ENCODE peak calls at places on chromosomes 13 and 19, in six cellular contexts. One of them, this sample, is unnamed.

GRCh38 chr19:12293771-12294307 is 844 bp downstream of the ZNF44 start:
- DNase-seq in neural progenitor cell: peak
- DNase-seq in RWPE2: peak
- DNase-seq in OCI-LY7: peak
- DNase-seq in gastrocnemius medialis: peak
- DNase-seq in GM10248: peak
- DNase-seq in this sample: peak

GRCh38 chr19:33434090-33434885 is 60.8 kb downstream of the CEBPG start:
- DNase-seq in neural progenitor cell: no peak
- DNase-seq in RWPE2: peak
- DNase-seq in OCI-LY7: no peak
- DNase-seq in gastrocnemius medialis: no peak
- DNase-seq in GM10248: no peak
- DNase-seq in this sample: no peak

GRCh38 chr19:19444694-19445155 is 39.2 kb downstream of the GATAD2A start:
- DNase-seq in neural progenitor cell: no peak
- DNase-seq in RWPE2: no peak
- DNase-seq in OCI-LY7: peak
- DNase-seq in gastrocnemius medialis: no peak
- DNase-seq in GM10248: no peak
- DNase-seq in this sample: peak

GRCh38 chr19:45163156-45163555 is 2.4 kb upstream of the NKPD1 start:
- DNase-seq in neural progenitor cell: no peak
- DNase-seq in RWPE2: no peak
- DNase-seq in OCI-LY7: no peak
- DNase-seq in gastrocnemius medialis: no peak
- DNase-seq in GM10248: no peak
- DNase-seq in this sample: no peak

GRCh38 chr19:771332-771785 is 20.4 kb downstream of the MISP start:
- DNase-seq in neural progenitor cell: peak
- DNase-seq in RWPE2: no peak
- DNase-seq in OCI-LY7: peak
- DNase-seq in gastrocnemius medialis: no peak
- DNase-seq in GM10248: peak
- DNase-seq in this sample: no peak

GRCh38 chr13:102724923-102725322 is 30.1 kb upstream of the METTL21C start:
- DNase-seq in neural progenitor cell: no peak
- DNase-seq in RWPE2: no peak
- DNase-seq in OCI-LY7: peak
- DNase-seq in gastrocnemius medialis: no peak
- DNase-seq in GM10248: no peak
- DNase-seq in this sample: no peak

GRCh38 chr19:2015611-2015950 is at the start of gene BTBD2:
- DNase-seq in neural progenitor cell: no peak
- DNase-seq in RWPE2: no peak
- DNase-seq in OCI-LY7: peak
- DNase-seq in gastrocnemius medialis: peak
- DNase-seq in GM10248: no peak
- DNase-seq in this sample: no peak

GRCh38 chr13:97913206-97913605 is 40.3 kb upstream of the IPO5 start:
- DNase-seq in neural progenitor cell: no peak
- DNase-seq in RWPE2: no peak
- DNase-seq in OCI-LY7: no peak
- DNase-seq in gastrocnemius medialis: no peak
- DNase-seq in GM10248: no peak
- DNase-seq in this sample: no peak

GRCh38 chr13:31476753-31477152 is 262.6 kb upstream of the RXFP2 start:
- DNase-seq in neural progenitor cell: no peak
- DNase-seq in RWPE2: no peak
- DNase-seq in OCI-LY7: no peak
- DNase-seq in gastrocnemius medialis: no peak
- DNase-seq in GM10248: no peak
- DNase-seq in this sample: no peak

GRCh38 chr13:98650376-98651107 is 73.6 kb upstream of the STK24 start:
- DNase-seq in neural progenitor cell: no peak
- DNase-seq in RWPE2: no peak
- DNase-seq in OCI-LY7: no peak
- DNase-seq in gastrocnemius medialis: no peak
- DNase-seq in GM10248: no peak
- DNase-seq in this sample: no peak

GRCh38 chr19:50662442-50663279 is 13.4 kb downstream of the C19orf81 start:
- DNase-seq in neural progenitor cell: no peak
- DNase-seq in RWPE2: no peak
- DNase-seq in OCI-LY7: no peak
- DNase-seq in gastrocnemius medialis: no peak
- DNase-seq in GM10248: no peak
- DNase-seq in this sample: no peak

GRCh38 chr19:50661675-50662441 is 12.6 kb downstream of the C19orf81 start:
- DNase-seq in neural progenitor cell: no peak
- DNase-seq in RWPE2: no peak
- DNase-seq in OCI-LY7: no peak
- DNase-seq in gastrocnemius medialis: no peak
- DNase-seq in GM10248: no peak
- DNase-seq in this sample: no peak

GRCh38 chr19:50661087-50661486 is 11.8 kb downstream of the C19orf81 start:
- DNase-seq in neural progenitor cell: no peak
- DNase-seq in RWPE2: no peak
- DNase-seq in OCI-LY7: no peak
- DNase-seq in gastrocnemius medialis: no peak
- DNase-seq in GM10248: no peak
- DNase-seq in this sample: no peak

GRCh38 chr19:50664204-50664603 is 15.0 kb downstream of the C19orf81 start:
- DNase-seq in neural progenitor cell: no peak
- DNase-seq in RWPE2: no peak
- DNase-seq in OCI-LY7: no peak
- DNase-seq in gastrocnemius medialis: no peak
- DNase-seq in GM10248: no peak
- DNase-seq in this sample: no peak

GRCh38 chr19:50663280-50663790 is 14.1 kb downstream of the C19orf81 start:
- DNase-seq in neural progenitor cell: no peak
- DNase-seq in RWPE2: no peak
- DNase-seq in OCI-LY7: no peak
- DNase-seq in gastrocnemius medialis: no peak
- DNase-seq in GM10248: no peak
- DNase-seq in this sample: no peak
- TF ChIP-seq CTCF in neural progenitor cell: peak
- TF ChIP-seq CTCF in RWPE2: no peak
- TF ChIP-seq CTCF in OCI-LY7: no peak
- TF ChIP-seq CTCF in gastrocnemius medialis: no peak
- TF ChIP-seq CTCF in GM10248: no peak
- TF ChIP-seq CTCF in this sample: no peak

GRCh38 chr13:33262997-33263396 is 22.6 kb downstream of the STARD13 start:
- DNase-seq in neural progenitor cell: no peak
- DNase-seq in RWPE2: no peak
- DNase-seq in OCI-LY7: peak
- DNase-seq in gastrocnemius medialis: no peak
- DNase-seq in GM10248: no peak
- DNase-seq in this sample: peak
- TF ChIP-seq CTCF in neural progenitor cell: no peak
- TF ChIP-seq CTCF in RWPE2: peak
- TF ChIP-seq CTCF in OCI-LY7: peak
- TF ChIP-seq CTCF in gastrocnemius medialis: peak
- TF ChIP-seq CTCF in GM10248: no peak
- TF ChIP-seq CTCF in this sample: no peak

GRCh38 chr13:62388515-62388914 is 972.9 kb upstream of the PCDH20 start:
- DNase-seq in neural progenitor cell: no peak
- DNase-seq in RWPE2: no peak
- DNase-seq in OCI-LY7: no peak
- DNase-seq in gastrocnemius medialis: no peak
- DNase-seq in GM10248: no peak
- DNase-seq in this sample: no peak

GRCh38 chr13:62387642-62388041 is 972.0 kb upstream of the PCDH20 start:
- DNase-seq in neural progenitor cell: peak
- DNase-seq in RWPE2: no peak
- DNase-seq in OCI-LY7: no peak
- DNase-seq in gastrocnemius medialis: no peak
- DNase-seq in GM10248: no peak
- DNase-seq in this sample: no peak
- TF ChIP-seq CTCF in neural progenitor cell: peak
- TF ChIP-seq CTCF in RWPE2: peak
- TF ChIP-seq CTCF in OCI-LY7: peak
- TF ChIP-seq CTCF in gastrocnemius medialis: no peak
- TF ChIP-seq CTCF in GM10248: peak
- TF ChIP-seq CTCF in this sample: no peak

GRCh38 chr19:10227215-10227971 is 3.7 kb downstream of the S1PR2 start:
- DNase-seq in neural progenitor cell: no peak
- DNase-seq in RWPE2: no peak
- DNase-seq in OCI-LY7: no peak
- DNase-seq in gastrocnemius medialis: no peak
- DNase-seq in GM10248: no peak
- DNase-seq in this sample: no peak
- TF ChIP-seq CTCF in neural progenitor cell: peak
- TF ChIP-seq CTCF in RWPE2: no peak
- TF ChIP-seq CTCF in OCI-LY7: peak
- TF ChIP-seq CTCF in gastrocnemius medialis: no peak
- TF ChIP-seq CTCF in GM10248: no peak
- TF ChIP-seq CTCF in this sample: no peak

GRCh38 chr19:17775245-17775927 is 19.6 kb upstream of the B3GNT3 start:
- DNase-seq in neural progenitor cell: peak
- DNase-seq in RWPE2: no peak
- DNase-seq in OCI-LY7: peak
- DNase-seq in gastrocnemius medialis: no peak
- DNase-seq in GM10248: no peak
- DNase-seq in this sample: no peak
- TF ChIP-seq CTCF in neural progenitor cell: peak
- TF ChIP-seq CTCF in RWPE2: peak
- TF ChIP-seq CTCF in OCI-LY7: peak
- TF ChIP-seq CTCF in gastrocnemius medialis: no peak
- TF ChIP-seq CTCF in GM10248: peak
- TF ChIP-seq CTCF in this sample: peak

GRCh38 chr19:6672693-6673290 is 2.8 kb upstream of the TNFSF14 start:
- DNase-seq in neural progenitor cell: no peak
- DNase-seq in RWPE2: no peak
- DNase-seq in OCI-LY7: no peak
- DNase-seq in gastrocnemius medialis: no peak
- DNase-seq in GM10248: no peak
- DNase-seq in this sample: no peak

GRCh38 chr19:6676288-6676687 is 6.3 kb upstream of the TNFSF14 start:
- DNase-seq in neural progenitor cell: no peak
- DNase-seq in RWPE2: no peak
- DNase-seq in OCI-LY7: no peak
- DNase-seq in gastrocnemius medialis: no peak
- DNase-seq in GM10248: no peak
- DNase-seq in this sample: no peak

GRCh38 chr19:6671960-6672359 is 2.0 kb upstream of the TNFSF14 start:
- DNase-seq in neural progenitor cell: no peak
- DNase-seq in RWPE2: no peak
- DNase-seq in OCI-LY7: no peak
- DNase-seq in gastrocnemius medialis: no peak
- DNase-seq in GM10248: no peak
- DNase-seq in this sample: no peak

GRCh38 chr19:6677495-6677894 is 7.5 kb upstream of the TNFSF14 start:
- DNase-seq in neural progenitor cell: no peak
- DNase-seq in RWPE2: no peak
- DNase-seq in OCI-LY7: no peak
- DNase-seq in gastrocnemius medialis: no peak
- DNase-seq in GM10248: no peak
- DNase-seq in this sample: no peak

DNA sequence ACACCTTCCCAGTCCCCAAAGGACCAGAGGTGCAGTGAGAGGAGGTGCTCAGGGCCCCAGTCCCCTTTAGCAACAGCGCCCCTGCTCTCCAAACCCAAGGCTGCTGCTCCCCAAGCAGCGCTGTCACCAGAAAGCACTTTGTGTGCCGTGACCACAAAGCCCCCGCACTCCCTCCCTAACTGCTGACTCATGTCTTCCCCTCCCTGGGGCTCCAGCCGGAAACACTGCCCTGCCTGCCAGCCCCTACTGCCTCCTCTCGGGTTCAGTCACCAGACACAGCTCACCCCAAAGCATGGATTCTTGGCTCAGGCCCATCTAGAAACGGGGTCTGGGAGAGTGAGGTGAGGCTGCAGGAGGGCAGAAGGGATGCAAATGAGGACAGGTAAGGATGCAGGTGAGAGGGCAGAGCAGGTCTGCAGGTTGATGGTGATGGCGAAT is 4.9 kb upstream of the TNFSF14 start:
- DNase-seq in neural progenitor cell: peak
- DNase-seq in RWPE2: no peak
- DNase-seq in OCI-LY7: peak
- DNase-seq in gastrocnemius medialis: peak
- DNase-seq in GM10248: peak
- DNase-seq in this sample: peak
- TF ChIP-seq CTCF in neural progenitor cell: no peak
- TF ChIP-seq CTCF in RWPE2: no peak
- TF ChIP-seq CTCF in OCI-LY7: peak
- TF ChIP-seq CTCF in gastrocnemius medialis: no peak
- TF ChIP-seq CTCF in GM10248: peak
- TF ChIP-seq CTCF in this sample: no peak

GRCh38 chr19:5271145-5271544 is 69.5 kb downstream of the PTPRS start:
- DNase-seq in neural progenitor cell: no peak
- DNase-seq in RWPE2: no peak
- DNase-seq in OCI-LY7: no peak
- DNase-seq in gastrocnemius medialis: no peak
- DNase-seq in GM10248: no peak
- DNase-seq in this sample: no peak
- TF ChIP-seq CTCF in neural progenitor cell: peak
- TF ChIP-seq CTCF in RWPE2: no peak
- TF ChIP-seq CTCF in OCI-LY7: peak
- TF ChIP-seq CTCF in gastrocnemius medialis: no peak
- TF ChIP-seq CTCF in GM10248: no peak
- TF ChIP-seq CTCF in this sample: peak

GRCh38 chr19:3065675-3066357 is 3.5 kb upstream of the TLE5 start:
- DNase-seq in neural progenitor cell: no peak
- DNase-seq in RWPE2: no peak
- DNase-seq in OCI-LY7: peak
- DNase-seq in gastrocnemius medialis: no peak
- DNase-seq in GM10248: peak
- DNase-seq in this sample: peak
- TF ChIP-seq CTCF in neural progenitor cell: no peak
- TF ChIP-seq CTCF in RWPE2: no peak
- TF ChIP-seq CTCF in OCI-LY7: no peak
- TF ChIP-seq CTCF in gastrocnemius medialis: no peak
- TF ChIP-seq CTCF in GM10248: no peak
- TF ChIP-seq CTCF in this sample: no peak

DNA sequence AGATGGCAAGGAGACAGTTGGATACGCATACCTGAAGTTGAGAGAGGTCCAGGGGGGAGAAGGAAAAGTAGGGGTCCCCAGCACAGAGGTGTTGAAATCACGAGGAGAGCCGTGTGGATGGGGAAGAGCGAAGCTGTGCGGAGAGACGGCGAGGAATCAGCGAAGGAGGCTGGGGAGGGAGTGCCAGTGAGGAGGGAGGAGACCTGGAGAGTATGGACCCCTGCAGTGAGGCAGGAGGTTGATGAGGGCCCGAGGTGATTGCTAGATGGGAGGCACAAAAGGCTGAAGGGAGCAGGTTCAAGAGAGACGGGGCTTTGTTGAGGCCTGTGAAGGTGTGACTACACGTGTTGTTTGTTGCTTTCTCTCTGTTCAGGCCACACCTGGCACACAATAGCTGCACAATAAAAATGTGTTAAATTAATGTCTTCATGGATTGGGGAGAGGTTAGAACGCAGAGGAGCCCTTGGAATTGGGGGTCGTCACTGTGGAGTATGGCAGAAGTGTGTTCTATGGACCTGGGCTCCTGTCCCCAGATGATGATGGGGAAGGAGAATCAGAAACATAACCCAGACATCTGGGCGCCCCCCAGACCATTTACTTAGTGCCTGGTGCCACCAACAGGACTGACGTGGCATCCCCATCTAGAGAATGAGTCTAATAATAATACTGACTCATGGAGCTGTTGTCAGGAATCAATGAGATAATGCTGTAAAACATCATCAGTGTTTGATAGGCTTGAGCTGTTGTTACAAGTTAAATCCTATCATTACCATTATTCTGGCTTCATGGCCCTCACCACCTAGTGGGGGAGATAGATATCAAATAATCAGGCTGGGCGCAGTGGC is 137.5 kb downstream of the SIPA1L3 start:
- DNase-seq in neural progenitor cell: no peak
- DNase-seq in RWPE2: no peak
- DNase-seq in OCI-LY7: peak
- DNase-seq in gastrocnemius medialis: no peak
- DNase-seq in GM10248: no peak
- DNase-seq in this sample: no peak
- TF ChIP-seq CTCF in neural progenitor cell: no peak
- TF ChIP-seq CTCF in RWPE2: peak
- TF ChIP-seq CTCF in OCI-LY7: peak
- TF ChIP-seq CTCF in gastrocnemius medialis: no peak
- TF ChIP-seq CTCF in GM10248: peak
- TF ChIP-seq CTCF in this sample: peak

This sample was measured in B cell.